ENCODE peak calls at places on chromosomes 5 and 9, in nine cellular contexts. P is AG04450; E is fibroblast of villous mesenchyme; H is stimulated activated CD4-positive, alpha-beta T cell treated with anti-CD3 and anti-CD28 coated beads, Interleukin-12 subunit alpha, Interleukin-12 subunit beta, amount 100 ng/mL, for 4 hours; U is SJSA1; O is neural progenitor cell; G is HCEC 1CT; F is GM12892; C is SW 1271. W is an unnamed sample.

GRCh38 chr5:159478950-159479349 is 148.7 kb upstream of the IL12B start:
- DNase-seq in P (no peak), E (no peak), H (no peak), U (no peak), O (no peak), G (no peak), F (no peak), C (no peak), W (no peak)

GRCh38 chr9:90868555-90868954 is 66.9 kb downstream of the SYK start:
- DNase-seq in P (no peak), E (peak; percentile 9), H (no peak), U (no peak), O (no peak), G (no peak), F (no peak), C (no peak), W (no peak)

GRCh38 chr5:14552017-14552416 is 29.6 kb upstream of the OTULINL start:
- DNase-seq in P (no peak), E (no peak), H (no peak), U (no peak), O (no peak), G (no peak), F (no peak), C (no peak), W (no peak)

GRCh38 chr9:34362614-34363013 is 14.1 kb downstream of the MYORG start:
- DNase-seq in P (no peak), E (no peak), H (no peak), U (no peak), O (no peak), G (no peak), F (no peak), C (no peak), W (peak; percentile 26)

GRCh38 chr9:74102702-74103101 is 394.4 kb upstream of the RORB start:
- DNase-seq in P (no peak), E (no peak), H (no peak), U (no peak), O (no peak), G (no peak), F (no peak), C (no peak), W (no peak)

GRCh38 chr9:14994738-14995137 is 84.5 kb upstream of the FREM1 start:
- DNase-seq in P (no peak), E (no peak), H (no peak), U (no peak), O (no peak), G (no peak), F (no peak), C (no peak), W (no peak)

GRCh38 chr5:111820072-111820471 is 63.1 kb upstream of the NREP start:
- DNase-seq in P (no peak), E (peak; percentile 36), H (no peak), U (no peak), O (peak; percentile 29), G (peak; percentile 10), F (no peak), C (no peak), W (no peak)

GRCh38 chr9:69857131-69857530 is 36.5 kb downstream of the CFAP95 start:
- DNase-seq in P (no peak), E (no peak), H (no peak), U (peak; percentile 76), O (no peak), G (peak; percentile 80), F (no peak), C (peak; percentile 16), W (no peak)

GRCh38 chr5:139137703-139138102 is 60.5 kb downstream of the SIL1 start:
- DNase-seq in P (no peak), E (peak; percentile 37), H (no peak), U (no peak), O (peak; percentile 52), G (peak; percentile 44), F (no peak), C (peak; percentile 36), W (no peak)

GRCh38 chr5:33969572-33970452 is 14.7 kb downstream of the SLC45A2 start:
- DNase-seq in P (peak; percentile 43), E (peak; percentile 72), H (no peak), U (peak; percentile 4), O (peak; percentile 64), G (peak; percentile 72), F (peak; percentile 24), C (peak; percentile 24), W (peak; percentile 64)

GRCh38 chr5:138054863-138055558 is 22.1 kb upstream of the FAM13B start:
- DNase-seq in P (no peak), E (no peak), H (no peak), U (no peak), O (peak; percentile 63), G (no peak), F (no peak), C (no peak), W (peak; percentile 74)

GRCh38 chr5:139371482-139372435 is 11.3 kb downstream of the SLC23A1 start:
- DNase-seq in P (no peak), E (no peak), H (no peak), U (no peak), O (no peak), G (no peak), F (no peak), C (no peak), W (no peak)